ENCODE peak calls at places on chromosomes 6 and 20, in four cellular contexts. One of them, this sample, is unnamed.

GRCh38 chr6:137512768-137513605 is 18.8 kb upstream of the OLIG3 start:
- DNase-seq in PC-3: no peak
- DNase-seq in right lobe of liver: no peak
- DNase-seq in heart left ventricle: no peak
- DNase-seq in this sample: no peak

GRCh38 chr6:107822154-107823046 is 1.7 kb downstream of the SCML4 start:
- DNase-seq in right lobe of liver: no peak
- DNase-seq in PC-3: no peak
- DNase-seq in heart left ventricle: no peak
- DNase-seq in this sample: peak

GRCh38 chr20:14259691-14260090 is 77.7 kb downstream of the FLRT3 start:
- DNase-seq in heart left ventricle: no peak
- DNase-seq in right lobe of liver: no peak
- DNase-seq in PC-3: peak
- DNase-seq in this sample: no peak

GRCh38 chr6:63509652-63510352 is 62.5 kb upstream of the LOC128125822 start:
- DNase-seq in right lobe of liver: peak
- DNase-seq in PC-3: no peak
- DNase-seq in heart left ventricle: peak
- DNase-seq in this sample: no peak

GRCh38 chr20:18058661-18059467 is 1.1 kb upstream of the OVOL2 start:
- DNase-seq in PC-3: peak
- DNase-seq in heart left ventricle: no peak
- DNase-seq in right lobe of liver: no peak
- DNase-seq in this sample: no peak

GRCh38 chr6:112563368-112563767 is 216.2 kb downstream of the RFPL4B start:
- DNase-seq in heart left ventricle: no peak
- DNase-seq in right lobe of liver: no peak
- DNase-seq in PC-3: peak
- DNase-seq in this sample: no peak

GRCh38 chr6:154615483-154616025 is 105.1 kb upstream of the CNKSR3 start:
- DNase-seq in PC-3: peak
- DNase-seq in right lobe of liver: peak
- DNase-seq in heart left ventricle: peak
- DNase-seq in this sample: no peak

GRCh38 chr6:132275253-132275970 is 125.9 kb downstream of the MOXD1 start:
- DNase-seq in PC-3: no peak
- DNase-seq in heart left ventricle: no peak
- DNase-seq in right lobe of liver: no peak
- DNase-seq in this sample: no peak

GRCh38 chr6:35343092-35343834 is 905 bp downstream of the PPARD start:
- DNase-seq in right lobe of liver: peak
- DNase-seq in PC-3: peak
- DNase-seq in heart left ventricle: peak
- DNase-seq in this sample: peak

DNA sequence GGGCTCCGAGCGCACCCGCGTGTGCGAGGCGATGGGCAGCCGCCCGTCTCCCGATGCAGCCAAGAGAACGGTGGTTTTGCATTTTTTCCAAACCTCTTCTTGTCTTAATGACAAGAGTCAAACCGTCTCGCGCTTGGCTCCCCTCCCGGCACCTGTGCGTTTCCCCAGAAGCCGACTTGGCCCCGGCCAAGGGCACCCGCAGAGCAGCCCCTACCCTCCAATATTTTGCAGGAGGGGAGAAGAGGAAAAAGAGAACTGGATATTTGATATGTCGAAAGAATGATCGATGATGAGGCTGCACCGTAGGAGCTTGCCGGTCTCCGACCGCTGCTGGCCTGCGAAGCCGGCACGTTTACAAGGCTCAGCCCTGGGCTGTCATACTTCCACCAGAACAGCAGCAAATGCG is 296.6 kb downstream of the TFAP2C start:
- DNase-seq in PC-3: peak
- DNase-seq in right lobe of liver: no peak
- DNase-seq in heart left ventricle: no peak
- DNase-seq in this sample: no peak
- H3K4me3 ChIP-seq in PC-3: peak
- H3K4me3 ChIP-seq in right lobe of liver: no peak
- H3K4me3 ChIP-seq in heart left ventricle: peak
- H3K4me3 ChIP-seq in this sample: no peak

GRCh38 chr6:17102258-17102870 is 514 bp downstream of the STMND1 start:
- DNase-seq in right lobe of liver: no peak
- DNase-seq in PC-3: no peak
- DNase-seq in heart left ventricle: no peak
- DNase-seq in this sample: no peak
- H3K4me3 ChIP-seq in right lobe of liver: peak
- H3K4me3 ChIP-seq in PC-3: peak
- H3K4me3 ChIP-seq in heart left ventricle: peak
- H3K4me3 ChIP-seq in this sample: no peak

DNA sequence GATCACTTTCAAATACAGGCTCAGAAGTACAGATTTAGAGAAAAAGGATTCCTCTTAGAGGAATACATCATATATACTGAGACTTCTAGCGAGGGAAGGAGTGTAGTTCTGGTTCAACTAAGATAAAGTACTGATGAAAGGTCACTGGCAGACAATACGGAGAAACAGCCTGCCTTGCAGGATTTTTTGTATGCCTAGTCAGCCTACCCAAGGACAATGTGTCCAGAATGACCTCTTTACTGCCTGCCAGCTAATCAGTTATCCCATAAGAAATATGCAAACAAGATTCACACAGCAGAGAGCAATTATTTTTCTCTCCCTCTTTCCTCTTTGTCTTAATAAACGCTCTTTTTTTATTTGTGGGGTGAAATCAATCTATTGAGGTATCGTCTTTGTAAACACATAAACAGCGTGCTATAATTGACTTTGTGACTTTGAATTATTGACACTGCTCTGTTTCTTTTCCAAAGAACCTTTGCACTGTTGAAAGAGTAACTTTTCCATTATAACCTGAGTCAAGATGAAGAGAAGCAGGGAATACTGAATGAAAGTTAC is 1.4 kb upstream of the TSPYL4 start:
- DNase-seq in right lobe of liver: no peak
- DNase-seq in heart left ventricle: no peak
- DNase-seq in PC-3: no peak
- DNase-seq in this sample: no peak
- H3K4me3 ChIP-seq in right lobe of liver: peak
- H3K4me3 ChIP-seq in heart left ventricle: peak
- H3K4me3 ChIP-seq in PC-3: peak
- H3K4me3 ChIP-seq in this sample: no peak

DNA sequence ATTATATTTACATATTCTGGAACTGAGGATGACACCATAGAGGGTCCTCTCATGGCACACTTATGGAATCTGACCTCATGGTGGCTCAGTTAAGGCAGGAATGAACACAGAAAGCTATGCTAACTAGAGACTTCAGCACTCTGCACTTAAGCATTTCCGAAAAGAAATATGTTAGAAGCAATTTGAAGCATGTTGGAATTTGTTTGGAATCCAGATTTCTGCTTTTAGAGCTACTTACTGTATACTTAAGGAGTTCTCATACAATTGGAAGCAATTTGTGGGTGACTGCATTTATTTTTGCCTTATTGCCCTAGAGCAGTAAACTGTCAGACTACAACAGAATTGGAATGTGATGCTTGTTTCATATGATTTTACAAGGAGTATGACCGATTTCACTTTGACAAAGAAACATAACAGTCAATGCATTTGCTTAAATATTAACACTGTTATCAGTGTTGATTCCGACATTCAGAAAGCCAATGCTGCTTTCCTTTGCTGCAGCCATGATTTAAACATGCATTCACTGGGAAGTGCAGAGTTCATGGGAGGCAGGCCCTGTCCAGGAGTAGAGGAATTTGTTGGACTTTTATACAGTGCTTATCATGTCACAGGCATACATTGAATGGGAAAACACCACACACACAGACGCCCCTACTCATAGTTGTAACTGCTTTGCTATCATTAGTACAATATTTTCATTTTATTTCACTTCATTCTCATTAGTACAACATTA is 244.4 kb downstream of the SAMD5 start:
- DNase-seq in PC-3: no peak
- DNase-seq in right lobe of liver: no peak
- DNase-seq in heart left ventricle: no peak
- DNase-seq in this sample: no peak
- H3K4me3 ChIP-seq in PC-3: no peak
- H3K4me3 ChIP-seq in right lobe of liver: no peak
- H3K4me3 ChIP-seq in heart left ventricle: no peak
- H3K4me3 ChIP-seq in this sample: no peak

GRCh38 chr6:138769102-138769676 is 4.4 kb upstream of the CCDC28A start:
- DNase-seq in PC-3: no peak
- DNase-seq in right lobe of liver: no peak
- DNase-seq in heart left ventricle: no peak
- DNase-seq in this sample: no peak
- H3K4me3 ChIP-seq in PC-3: no peak
- H3K4me3 ChIP-seq in right lobe of liver: no peak
- H3K4me3 ChIP-seq in heart left ventricle: no peak
- H3K4me3 ChIP-seq in this sample: no peak